ENCODE peak calls at places on chromosomes 12 and 14, in seven cellular contexts. One of them, this sample, is unnamed.
A peak's percentile ranks its signal among the peaks of the same experiment; 100 is the strongest.

GRCh38 chr12:116265361-116266128 is 11.9 kb downstream of the MED13L start:
- DNase-seq in H9: no peak
- DNase-seq in trophoblast cell: no peak
- DNase-seq in mesendoderm: no peak
- DNase-seq in mesenchymal stem cell: no peak
- DNase-seq in H1: no peak
- DNase-seq in neuronal stem cell: no peak
- DNase-seq in this sample: no peak

GRCh38 chr14:52391866-52392600 is 77.9 kb downstream of the PTGER2 start:
- DNase-seq in H9: no peak
- DNase-seq in trophoblast cell: no peak
- DNase-seq in mesendoderm: no peak
- DNase-seq in mesenchymal stem cell: no peak
- DNase-seq in H1: no peak
- DNase-seq in neuronal stem cell: no peak
- DNase-seq in this sample: peak; percentile 48

GRCh38 chr12:18861287-18861858 is 123.5 kb downstream of the CAPZA3 start:
- DNase-seq in H9: no peak
- DNase-seq in trophoblast cell: no peak
- DNase-seq in mesendoderm: no peak
- DNase-seq in mesenchymal stem cell: peak; percentile 37
- DNase-seq in H1: no peak
- DNase-seq in neuronal stem cell: no peak
- DNase-seq in this sample: peak; percentile 38

GRCh38 chr14:68981539-68981976 is 2.5 kb upstream of the ACTN1 start:
- DNase-seq in H9: no peak
- DNase-seq in trophoblast cell: peak; percentile 51
- DNase-seq in mesendoderm: no peak
- DNase-seq in mesenchymal stem cell: peak; percentile 87
- DNase-seq in H1: no peak
- DNase-seq in neuronal stem cell: no peak
- DNase-seq in this sample: peak; percentile 91

GRCh38 chr12:132622437-132623071 is 4.0 kb downstream of the P2RX2 start:
- DNase-seq in H9: no peak
- DNase-seq in trophoblast cell: peak; percentile 84
- DNase-seq in mesendoderm: peak; percentile 35
- DNase-seq in mesenchymal stem cell: peak; percentile 84
- DNase-seq in H1: no peak
- DNase-seq in neuronal stem cell: no peak
- DNase-seq in this sample: peak; percentile 94

GRCh38 chr14:90454041-90455000 is 57.5 kb downstream of the CALM1 start:
- DNase-seq in H9: peak; percentile 98
- DNase-seq in trophoblast cell: peak; percentile 38
- DNase-seq in mesendoderm: peak; percentile 99
- DNase-seq in mesenchymal stem cell: peak; percentile 83
- DNase-seq in H1: peak; percentile 95
- DNase-seq in neuronal stem cell: peak; percentile 91
- DNase-seq in this sample: peak; percentile 62

GRCh38 chr12:5997260-5997659 is 52.2 kb upstream of the ANO2 start:
- DNase-seq in H9: no peak
- DNase-seq in trophoblast cell: no peak
- DNase-seq in mesendoderm: no peak
- DNase-seq in mesenchymal stem cell: no peak
- DNase-seq in H1: no peak
- DNase-seq in neuronal stem cell: no peak
- DNase-seq in this sample: no peak

GRCh38 chr14:51818748-51819386 is 41.5 kb upstream of the GNG2 start:
- DNase-seq in H9: no peak
- DNase-seq in trophoblast cell: no peak
- DNase-seq in mesendoderm: no peak
- DNase-seq in mesenchymal stem cell: no peak
- DNase-seq in H1: no peak
- DNase-seq in neuronal stem cell: no peak
- DNase-seq in this sample: no peak

DNA sequence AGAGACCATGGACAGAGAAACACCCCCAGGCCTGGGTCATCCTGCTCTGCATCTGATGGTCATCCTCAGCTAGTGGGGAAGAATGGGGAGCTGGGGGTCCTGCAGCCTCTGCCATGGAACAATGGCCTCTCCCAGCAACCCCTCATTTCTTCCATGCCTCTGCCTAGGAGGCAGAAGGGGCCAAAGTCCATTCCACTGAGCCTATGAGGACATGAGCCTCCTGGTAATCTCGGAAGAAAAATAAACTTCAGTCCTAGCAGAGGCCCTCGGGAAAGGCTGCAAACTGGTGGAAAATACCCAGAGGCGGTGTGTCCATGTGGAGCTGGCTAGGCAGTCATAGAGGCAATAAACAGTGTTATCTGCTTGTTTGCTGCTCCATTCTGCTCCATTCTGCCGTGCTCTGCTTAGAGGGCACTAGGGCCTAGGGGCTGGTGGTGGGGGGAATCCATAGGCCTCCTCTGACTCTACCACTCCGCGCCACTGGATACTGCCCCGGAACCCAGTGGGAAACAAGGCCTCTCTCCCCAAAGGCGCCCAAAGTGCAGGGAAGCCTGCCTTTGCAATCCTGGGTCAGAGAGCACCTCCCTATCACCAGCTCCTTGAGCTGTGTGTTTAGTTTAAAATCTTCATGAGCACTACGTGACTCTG is 4.5 kb downstream of the PGF start:
- DNase-seq in H9: no peak
- DNase-seq in trophoblast cell: no peak
- DNase-seq in mesendoderm: no peak
- DNase-seq in mesenchymal stem cell: peak; percentile 60
- DNase-seq in H1: no peak
- DNase-seq in neuronal stem cell: no peak
- DNase-seq in this sample: peak; percentile 48
- H3K18ac ChIP-seq in H9: no peak overlapping the region
- H3K18ac ChIP-seq in trophoblast cell: no peak overlapping the region
- H3K18ac ChIP-seq in mesendoderm: no peak overlapping the region
- H3K18ac ChIP-seq in mesenchymal stem cell: peak overlapping the region; percentile 30
- H3K18ac ChIP-seq in H1: no peak overlapping the region
- H3K18ac ChIP-seq in neuronal stem cell: no peak overlapping the region
- H3K18ac ChIP-seq in this sample: no peak overlapping the region

GRCh38 chr12:103422328-103422727 is 73.4 kb downstream of the C12orf42 start:
- DNase-seq in H9: no peak
- DNase-seq in trophoblast cell: no peak
- DNase-seq in mesendoderm: no peak
- DNase-seq in mesenchymal stem cell: no peak
- DNase-seq in H1: no peak
- DNase-seq in neuronal stem cell: no peak
- DNase-seq in this sample: no peak
- H3K18ac ChIP-seq in H9: no peak overlapping the region
- H3K18ac ChIP-seq in trophoblast cell: no peak overlapping the region
- H3K18ac ChIP-seq in mesendoderm: no peak overlapping the region
- H3K18ac ChIP-seq in mesenchymal stem cell: no peak overlapping the region
- H3K18ac ChIP-seq in H1: no peak overlapping the region
- H3K18ac ChIP-seq in neuronal stem cell: no peak overlapping the region
- H3K18ac ChIP-seq in this sample: no peak overlapping the region

DNA sequence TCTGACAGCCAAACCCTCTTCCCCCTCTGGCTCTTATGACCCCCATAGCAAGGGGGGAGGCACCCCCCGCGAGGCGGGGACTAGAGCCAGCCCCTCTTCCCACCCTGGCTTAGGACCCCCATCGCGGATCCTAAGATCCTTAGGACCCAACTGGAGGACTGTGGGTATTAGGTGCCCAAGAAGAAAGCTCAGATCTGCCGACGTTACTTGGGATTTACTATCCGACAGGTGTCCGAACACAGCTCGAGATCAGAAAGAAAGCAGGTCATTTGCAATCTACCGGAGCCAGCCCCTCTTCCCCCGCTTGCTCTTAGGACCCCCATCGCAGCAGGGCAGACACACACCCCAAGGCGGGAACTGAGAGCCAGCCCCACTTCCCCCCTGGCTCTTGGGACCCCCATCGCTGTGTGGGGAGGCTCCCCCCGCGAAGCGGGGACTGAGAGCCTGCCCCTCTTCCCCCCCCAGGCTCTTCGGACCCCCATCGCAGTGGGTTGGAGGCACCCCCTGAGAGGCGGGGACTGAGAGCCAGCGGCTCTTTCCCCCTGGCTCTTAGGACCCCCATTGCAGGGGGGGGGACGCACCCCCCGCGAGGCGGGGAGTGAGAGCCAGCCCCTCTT is 46.8 kb downstream of the DDX11 start:
- DNase-seq in H9: no peak
- DNase-seq in trophoblast cell: no peak
- DNase-seq in mesendoderm: no peak
- DNase-seq in mesenchymal stem cell: no peak
- DNase-seq in H1: peak; percentile 46
- DNase-seq in neuronal stem cell: peak; percentile 5
- DNase-seq in this sample: no peak
- H3K18ac ChIP-seq in H9: no peak overlapping the region
- H3K18ac ChIP-seq in trophoblast cell: no peak overlapping the region
- H3K18ac ChIP-seq in mesendoderm: peak overlapping the region; percentile 13
- H3K18ac ChIP-seq in mesenchymal stem cell: no peak overlapping the region
- H3K18ac ChIP-seq in H1: no peak overlapping the region
- H3K18ac ChIP-seq in neuronal stem cell: peak overlapping the region; percentile 57
- H3K18ac ChIP-seq in this sample: no peak overlapping the region

GRCh38 chr14:99602788-99603415 is 1.1 kb downstream of the CCDC85C start:
- DNase-seq in H9: no peak
- DNase-seq in trophoblast cell: no peak
- DNase-seq in mesendoderm: no peak
- DNase-seq in mesenchymal stem cell: no peak
- DNase-seq in H1: no peak
- DNase-seq in neuronal stem cell: no peak
- DNase-seq in this sample: no peak
- H3K18ac ChIP-seq in H9: no peak overlapping the region
- H3K18ac ChIP-seq in trophoblast cell: peak overlapping the region; percentile 7
- H3K18ac ChIP-seq in mesendoderm: no peak overlapping the region
- H3K18ac ChIP-seq in mesenchymal stem cell: no peak overlapping the region
- H3K18ac ChIP-seq in H1: no peak overlapping the region
- H3K18ac ChIP-seq in neuronal stem cell: peak overlapping the region; percentile 99
- H3K18ac ChIP-seq in this sample: no peak overlapping the region

GRCh38 chr14:99322731-99323599 is 51.0 kb upstream of the BCL11B start:
- DNase-seq in H9: no peak
- DNase-seq in trophoblast cell: no peak
- DNase-seq in mesendoderm: no peak
- DNase-seq in mesenchymal stem cell: no peak
- DNase-seq in H1: no peak
- DNase-seq in neuronal stem cell: no peak
- DNase-seq in this sample: no peak
- H3K18ac ChIP-seq in H9: no peak overlapping the region
- H3K18ac ChIP-seq in trophoblast cell: no peak overlapping the region
- H3K18ac ChIP-seq in mesendoderm: no peak overlapping the region
- H3K18ac ChIP-seq in mesenchymal stem cell: no peak overlapping the region
- H3K18ac ChIP-seq in H1: peak overlapping the region; percentile 32
- H3K18ac ChIP-seq in neuronal stem cell: peak overlapping the region; percentile 15
- H3K18ac ChIP-seq in this sample: no peak overlapping the region